ENCODE peak calls at places on chromosomes 5 and 9, in seven cellular contexts. One of them, this sample, is unnamed.

GRCh38 chr9:73239868-73240267 is 88.2 kb downstream of the ANXA1 start:
- DNase-seq in fibroblast of pulmonary artery: peak
- DNase-seq in CD4-positive, alpha-beta T cell: no peak
- DNase-seq in HCT116: no peak
- DNase-seq in GM20000: no peak
- DNase-seq in endothelial cell: no peak
- DNase-seq in adrenal gland: no peak
- DNase-seq in this sample: peak

GRCh38 chr5:76074487-76074886 is 8.7 kb upstream of the SV2C start:
- DNase-seq in fibroblast of pulmonary artery: no peak
- DNase-seq in CD4-positive, alpha-beta T cell: no peak
- DNase-seq in HCT116: no peak
- DNase-seq in GM20000: peak
- DNase-seq in endothelial cell: peak
- DNase-seq in adrenal gland: peak
- DNase-seq in this sample: peak

GRCh38 chr9:119868694-119869093 is 499.5 kb upstream of the BRINP1 start:
- DNase-seq in fibroblast of pulmonary artery: no peak
- DNase-seq in CD4-positive, alpha-beta T cell: no peak
- DNase-seq in HCT116: no peak
- DNase-seq in GM20000: no peak
- DNase-seq in endothelial cell: no peak
- DNase-seq in adrenal gland: no peak
- DNase-seq in this sample: no peak

GRCh38 chr5:169978744-169979143 is 1.6 kb downstream of the INSYN2B start:
- DNase-seq in fibroblast of pulmonary artery: no peak
- DNase-seq in CD4-positive, alpha-beta T cell: no peak
- DNase-seq in HCT116: no peak
- DNase-seq in GM20000: no peak
- DNase-seq in endothelial cell: no peak
- DNase-seq in adrenal gland: no peak
- DNase-seq in this sample: no peak

GRCh38 chr9:113492343-113493079 is 29.0 kb downstream of the RGS3 start:
- DNase-seq in fibroblast of pulmonary artery: peak
- DNase-seq in CD4-positive, alpha-beta T cell: no peak
- DNase-seq in HCT116: no peak
- DNase-seq in GM20000: no peak
- DNase-seq in endothelial cell: no peak
- DNase-seq in adrenal gland: peak
- DNase-seq in this sample: peak

GRCh38 chr5:123617561-123617960 is 105.6 kb downstream of the CSNK1G3 start:
- DNase-seq in fibroblast of pulmonary artery: no peak
- DNase-seq in CD4-positive, alpha-beta T cell: no peak
- DNase-seq in HCT116: no peak
- DNase-seq in GM20000: no peak
- DNase-seq in endothelial cell: no peak
- DNase-seq in adrenal gland: no peak
- DNase-seq in this sample: no peak

GRCh38 chr9:92616199-92617129 is 53.5 kb downstream of the IPPK start:
- DNase-seq in fibroblast of pulmonary artery: no peak
- DNase-seq in CD4-positive, alpha-beta T cell: no peak
- DNase-seq in HCT116: no peak
- DNase-seq in GM20000: no peak
- DNase-seq in endothelial cell: no peak
- DNase-seq in adrenal gland: peak
- DNase-seq in this sample: no peak

GRCh38 chr5:30605693-30606268 is 587.7 kb upstream of the CDH6 start:
- DNase-seq in fibroblast of pulmonary artery: no peak
- DNase-seq in CD4-positive, alpha-beta T cell: no peak
- DNase-seq in HCT116: no peak
- DNase-seq in GM20000: no peak
- DNase-seq in endothelial cell: no peak
- DNase-seq in adrenal gland: no peak
- DNase-seq in this sample: no peak

GRCh38 chr5:137635521-137635921 is 100.4 kb downstream of the KLHL3 start:
- DNase-seq in fibroblast of pulmonary artery: no peak
- DNase-seq in CD4-positive, alpha-beta T cell: no peak
- DNase-seq in HCT116: no peak
- DNase-seq in GM20000: no peak
- DNase-seq in endothelial cell: no peak
- DNase-seq in adrenal gland: no peak
- DNase-seq in this sample: no peak

GRCh38 chr9:99103909-99104458 is 929 bp upstream of the TGFBR1 start:
- DNase-seq in fibroblast of pulmonary artery: peak
- DNase-seq in CD4-positive, alpha-beta T cell: peak
- DNase-seq in HCT116: no peak
- DNase-seq in GM20000: peak
- DNase-seq in endothelial cell: no peak
- DNase-seq in adrenal gland: no peak
- DNase-seq in this sample: no peak

GRCh38 chr5:166436857-166437256 is 1854.6 kb upstream of the WWC1 start:
- DNase-seq in fibroblast of pulmonary artery: peak
- DNase-seq in CD4-positive, alpha-beta T cell: no peak
- DNase-seq in HCT116: no peak
- DNase-seq in GM20000: no peak
- DNase-seq in endothelial cell: no peak
- DNase-seq in adrenal gland: no peak
- DNase-seq in this sample: peak

GRCh38 chr9:92770005-92770995 is 5.7 kb upstream of the BICD2 start:
- DNase-seq in fibroblast of pulmonary artery: peak
- DNase-seq in CD4-positive, alpha-beta T cell: no peak
- DNase-seq in HCT116: no peak
- DNase-seq in GM20000: no peak
- DNase-seq in endothelial cell: no peak
- DNase-seq in adrenal gland: peak
- DNase-seq in this sample: peak

GRCh38 chr9:21967707-21968106 is 26.5 kb downstream of the CDKN2A start:
- DNase-seq in fibroblast of pulmonary artery: no peak
- DNase-seq in CD4-positive, alpha-beta T cell: no peak
- DNase-seq in HCT116: no peak
- DNase-seq in GM20000: no peak
- DNase-seq in endothelial cell: no peak
- DNase-seq in adrenal gland: no peak
- DNase-seq in this sample: no peak

GRCh38 chr9:115107701-115108100 is 10.3 kb downstream of the TNC start:
- DNase-seq in fibroblast of pulmonary artery: no peak
- DNase-seq in CD4-positive, alpha-beta T cell: no peak
- DNase-seq in HCT116: no peak
- DNase-seq in GM20000: no peak
- DNase-seq in endothelial cell: no peak
- DNase-seq in adrenal gland: no peak
- DNase-seq in this sample: no peak

GRCh38 chr5:57736716-57737115 is 254.1 kb upstream of the ACTBL2 start:
- DNase-seq in fibroblast of pulmonary artery: no peak
- DNase-seq in CD4-positive, alpha-beta T cell: no peak
- DNase-seq in HCT116: no peak
- DNase-seq in GM20000: no peak
- DNase-seq in endothelial cell: no peak
- DNase-seq in adrenal gland: no peak
- DNase-seq in this sample: no peak

GRCh38 chr9:132031467-132031866 is 48.2 kb downstream of the MED27 start:
- DNase-seq in fibroblast of pulmonary artery: no peak
- DNase-seq in CD4-positive, alpha-beta T cell: no peak
- DNase-seq in HCT116: no peak
- DNase-seq in GM20000: no peak
- DNase-seq in endothelial cell: no peak
- DNase-seq in adrenal gland: no peak
- DNase-seq in this sample: no peak

GRCh38 chr5:179607449-179607931 is 16.0 kb downstream of the HNRNPH1 start:
- DNase-seq in fibroblast of pulmonary artery: no peak
- DNase-seq in CD4-positive, alpha-beta T cell: no peak
- DNase-seq in HCT116: no peak
- DNase-seq in GM20000: no peak
- DNase-seq in endothelial cell: no peak
- DNase-seq in adrenal gland: peak
- DNase-seq in this sample: no peak

GRCh38 chr5:123285122-123286011 is 137.8 kb downstream of the CEP120 start:
- DNase-seq in fibroblast of pulmonary artery: peak
- DNase-seq in CD4-positive, alpha-beta T cell: no peak
- DNase-seq in HCT116: no peak
- DNase-seq in GM20000: no peak
- DNase-seq in endothelial cell: peak
- DNase-seq in adrenal gland: peak
- DNase-seq in this sample: no peak

GRCh38 chr5:98425626-98426025 is 347.8 kb upstream of the RGMB start:
- DNase-seq in fibroblast of pulmonary artery: no peak
- DNase-seq in CD4-positive, alpha-beta T cell: no peak
- DNase-seq in HCT116: no peak
- DNase-seq in GM20000: no peak
- DNase-seq in endothelial cell: no peak
- DNase-seq in adrenal gland: no peak
- DNase-seq in this sample: no peak

GRCh38 chr9:32431196-32431595 is 46.8 kb downstream of the ACO1 start:
- DNase-seq in fibroblast of pulmonary artery: peak
- DNase-seq in CD4-positive, alpha-beta T cell: no peak
- DNase-seq in HCT116: no peak
- DNase-seq in GM20000: no peak
- DNase-seq in endothelial cell: no peak
- DNase-seq in adrenal gland: no peak
- DNase-seq in this sample: no peak

GRCh38 chr9:32430720-32431119 is 46.3 kb downstream of the ACO1 start:
- DNase-seq in fibroblast of pulmonary artery: peak
- DNase-seq in CD4-positive, alpha-beta T cell: no peak
- DNase-seq in HCT116: no peak
- DNase-seq in GM20000: no peak
- DNase-seq in endothelial cell: no peak
- DNase-seq in adrenal gland: no peak
- DNase-seq in this sample: no peak

GRCh38 chr9:32434892-32435291 is 50.4 kb downstream of the ACO1 start:
- DNase-seq in fibroblast of pulmonary artery: no peak
- DNase-seq in CD4-positive, alpha-beta T cell: no peak
- DNase-seq in HCT116: no peak
- DNase-seq in GM20000: no peak
- DNase-seq in endothelial cell: no peak
- DNase-seq in adrenal gland: no peak
- DNase-seq in this sample: no peak

GRCh38 chr9:32427111-32427873 is 42.8 kb downstream of the ACO1 start:
- DNase-seq in fibroblast of pulmonary artery: peak
- DNase-seq in CD4-positive, alpha-beta T cell: no peak
- DNase-seq in HCT116: no peak
- DNase-seq in GM20000: no peak
- DNase-seq in endothelial cell: no peak
- DNase-seq in adrenal gland: no peak
- DNase-seq in this sample: no peak

DNA sequence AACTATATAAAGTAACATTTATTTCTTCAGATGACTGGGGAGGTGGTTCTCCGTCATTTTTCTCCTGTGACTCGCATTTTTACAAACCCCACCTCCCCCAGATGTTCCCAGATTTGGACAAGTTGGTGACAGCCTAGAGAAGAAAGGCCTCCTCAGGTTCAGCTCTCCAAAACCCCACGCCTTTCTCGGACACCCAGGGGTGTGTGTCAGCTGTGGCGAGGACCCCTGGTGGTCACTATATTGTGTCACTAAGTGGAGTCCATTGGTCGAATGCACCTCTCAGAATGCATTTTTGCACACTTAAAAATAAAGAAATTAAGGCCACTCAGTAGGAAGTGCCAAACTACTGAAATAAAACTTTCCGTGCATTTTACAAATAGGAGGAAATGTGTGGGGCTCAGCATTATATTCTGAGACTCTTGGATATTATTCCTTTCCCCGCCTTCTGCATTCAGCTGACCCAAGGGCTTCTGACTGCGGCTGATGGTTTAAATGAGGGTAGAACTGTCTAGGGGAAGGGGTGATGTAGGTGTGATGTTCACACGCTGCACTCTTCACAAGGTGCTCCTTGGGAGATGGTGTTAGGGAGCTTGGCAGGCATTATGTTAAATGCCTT is 47.6 kb downstream of the ACO1 start:
- DNase-seq in fibroblast of pulmonary artery: peak
- DNase-seq in CD4-positive, alpha-beta T cell: peak
- DNase-seq in HCT116: peak
- DNase-seq in GM20000: peak
- DNase-seq in endothelial cell: peak
- DNase-seq in adrenal gland: peak
- DNase-seq in this sample: peak
- TF ChIP-seq CTCF in fibroblast of pulmonary artery: peak
- TF ChIP-seq CTCF in CD4-positive, alpha-beta T cell: peak
- TF ChIP-seq CTCF in HCT116: peak
- TF ChIP-seq CTCF in GM20000: peak
- TF ChIP-seq CTCF in endothelial cell: peak
- TF ChIP-seq CTCF in adrenal gland: peak
- TF ChIP-seq CTCF in this sample: peak

GRCh38 chr5:132228241-132229035 is 785 bp upstream of the P4HA2 start:
- DNase-seq in fibroblast of pulmonary artery: no peak
- DNase-seq in CD4-positive, alpha-beta T cell: no peak
- DNase-seq in HCT116: no peak
- DNase-seq in GM20000: no peak
- DNase-seq in endothelial cell: no peak
- DNase-seq in adrenal gland: no peak
- DNase-seq in this sample: no peak
- TF ChIP-seq CTCF in fibroblast of pulmonary artery: no peak
- TF ChIP-seq CTCF in CD4-positive, alpha-beta T cell: no peak
- TF ChIP-seq CTCF in HCT116: no peak
- TF ChIP-seq CTCF in GM20000: no peak
- TF ChIP-seq CTCF in endothelial cell: no peak
- TF ChIP-seq CTCF in adrenal gland: no peak
- TF ChIP-seq CTCF in this sample: no peak

DNA sequence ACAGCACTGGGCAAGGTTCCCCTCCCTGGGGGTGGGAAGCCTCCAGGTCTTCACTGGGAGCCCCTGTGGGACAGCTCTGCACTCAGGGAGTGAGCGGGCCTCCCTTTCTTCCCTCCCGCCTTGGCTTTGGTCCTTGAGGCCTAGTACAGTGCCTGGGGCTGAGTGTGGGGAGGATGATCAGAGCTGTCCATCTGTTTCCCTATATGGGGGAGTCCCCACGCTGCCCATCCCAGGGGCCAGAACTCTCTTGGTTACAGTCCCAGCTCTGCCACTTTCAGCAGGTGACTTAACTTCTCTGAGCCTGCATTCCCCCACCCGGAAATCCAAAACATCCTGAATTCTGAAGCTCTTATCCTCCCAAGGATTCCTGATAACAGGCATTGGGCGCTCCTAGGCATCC is 42.6 kb downstream of the DAB2IP start:
- DNase-seq in fibroblast of pulmonary artery: no peak
- DNase-seq in CD4-positive, alpha-beta T cell: no peak
- DNase-seq in HCT116: no peak
- DNase-seq in GM20000: no peak
- DNase-seq in endothelial cell: no peak
- DNase-seq in adrenal gland: no peak
- DNase-seq in this sample: no peak
- TF ChIP-seq CTCF in fibroblast of pulmonary artery: no peak
- TF ChIP-seq CTCF in CD4-positive, alpha-beta T cell: no peak
- TF ChIP-seq CTCF in HCT116: no peak
- TF ChIP-seq CTCF in GM20000: no peak
- TF ChIP-seq CTCF in endothelial cell: no peak
- TF ChIP-seq CTCF in adrenal gland: no peak
- TF ChIP-seq CTCF in this sample: no peak

GRCh38 chr9:89009049-89009840 is 18.0 kb downstream of the S1PR3 start:
- DNase-seq in fibroblast of pulmonary artery: no peak
- DNase-seq in CD4-positive, alpha-beta T cell: no peak
- DNase-seq in HCT116: no peak
- DNase-seq in GM20000: no peak
- DNase-seq in endothelial cell: no peak
- DNase-seq in adrenal gland: peak
- DNase-seq in this sample: no peak
- TF ChIP-seq CTCF in fibroblast of pulmonary artery: peak
- TF ChIP-seq CTCF in CD4-positive, alpha-beta T cell: no peak
- TF ChIP-seq CTCF in HCT116: peak
- TF ChIP-seq CTCF in GM20000: no peak
- TF ChIP-seq CTCF in endothelial cell: no peak
- TF ChIP-seq CTCF in adrenal gland: peak
- TF ChIP-seq CTCF in this sample: no peak

GRCh38 chr5:96354237-96354636 is 78.8 kb downstream of the PCSK1 start:
- DNase-seq in fibroblast of pulmonary artery: no peak
- DNase-seq in CD4-positive, alpha-beta T cell: no peak
- DNase-seq in HCT116: no peak
- DNase-seq in GM20000: no peak
- DNase-seq in endothelial cell: no peak
- DNase-seq in adrenal gland: no peak
- DNase-seq in this sample: no peak
- TF ChIP-seq CTCF in fibroblast of pulmonary artery: no peak
- TF ChIP-seq CTCF in CD4-positive, alpha-beta T cell: no peak
- TF ChIP-seq CTCF in HCT116: no peak
- TF ChIP-seq CTCF in GM20000: no peak
- TF ChIP-seq CTCF in endothelial cell: no peak
- TF ChIP-seq CTCF in adrenal gland: no peak
- TF ChIP-seq CTCF in this sample: no peak

This sample was measured in MCF 10A.